ENCODE peak calls at places on chromosomes 2 and 18, in eight cellular contexts. K, E, X, H, Y, G, I and U are unnamed samples.

GRCh38 chr2:233535276-233535675 is 31.3 kb downstream of the USP40 start:
- DNase-seq in G (no peak), E (no peak), X (no peak), I (no peak), Y (peak), H (no peak), K (no peak), U (no peak)

GRCh38 chr18:34867520-34867919 is 157.4 kb downstream of the DTNA start:
- DNase-seq in I (no peak), X (no peak), G (no peak), Y (peak), E (peak), K (no peak), H (peak), U (no peak)

GRCh38 chr2:234158812-234159211 is 108.3 kb downstream of the SPP2 start:
- DNase-seq in K (no peak), H (no peak), X (no peak), I (no peak), Y (peak), G (no peak), E (no peak), U (no peak)

GRCh38 chr2:128807317-128807716 is 488.6 kb upstream of the HS6ST1 start:
- DNase-seq in X (no peak), G (no peak), E (no peak), I (no peak), H (no peak), K (no peak), Y (no peak), U (no peak)

GRCh38 chr2:68098398-68098797 is 35.6 kb upstream of the C1D start:
- DNase-seq in K (no peak), H (no peak), Y (no peak), G (no peak), X (no peak), E (no peak), I (no peak), U (no peak)

GRCh38 chr18:14781671-14782070 is 33.7 kb downstream of the ANKRD30B start:
- DNase-seq in H (no peak), E (no peak), K (no peak), Y (no peak), G (no peak), X (no peak), I (no peak), U (no peak)

GRCh38 chr18:79574938-79575525 is 104.6 kb upstream of the CTDP1 start:
- DNase-seq in G (no peak), E (no peak), K (peak), H (no peak), Y (no peak), I (no peak), X (no peak), U (no peak)

GRCh38 chr2:180715044-180715443 is 265.4 kb upstream of the UBE2E3 start:
- DNase-seq in Y (no peak), I (no peak), K (no peak), E (no peak), X (no peak), H (no peak), G (no peak), U (no peak)

GRCh38 chr2:75098856-75099255 is 100.5 kb downstream of the TACR1 start:
- DNase-seq in G (peak), I (no peak), E (no peak), Y (peak), K (no peak), H (no peak), X (no peak), U (peak)

GRCh38 chr2:54479422-54479821 is 23.3 kb downstream of the SPTBN1 start:
- DNase-seq in K (no peak), I (no peak), E (no peak), H (no peak), G (no peak), X (no peak), Y (no peak), U (no peak)

GRCh38 chr2:143885461-143885860 is 634.5 kb downstream of the ZEB2 start:
- DNase-seq in H (no peak), G (no peak), K (no peak), E (no peak), X (no peak), I (no peak), Y (peak), U (peak)

GRCh38 chr2:73020657-73021370 is 50.7 kb downstream of the SFXN5 start:
- DNase-seq in I (no peak), X (no peak), E (no peak), K (no peak), H (no peak), G (peak), Y (peak), U (peak)

GRCh38 chr2:239401450-239402227 is 819 bp upstream of the HDAC4 start:
- DNase-seq in G (peak), I (peak), H (peak), X (peak), E (peak), K (peak), Y (peak), U (peak)

GRCh38 chr2:96404446-96405373 is 69.1 kb downstream of the NCAPH start:
- DNase-seq in K (peak), E (no peak), X (no peak), H (no peak), Y (no peak), I (peak), G (no peak), U (peak)

GRCh38 chr2:142966281-142966680 is 88.8 kb downstream of the KYNU start:
- DNase-seq in X (no peak), G (no peak), E (no peak), Y (no peak), K (no peak), H (no peak), I (no peak), U (no peak)

GRCh38 chr18:54880706-54881105 is 52.4 kb downstream of the RAB27B start:
- DNase-seq in X (no peak), Y (peak), K (no peak), H (no peak), G (no peak), E (no peak), I (no peak), U (peak)

GRCh38 chr2:238786379-238786778 is 61.5 kb upstream of the TWIST2 start:
- DNase-seq in H (no peak), E (no peak), I (no peak), G (no peak), X (no peak), K (no peak), Y (peak), U (no peak)